ENCODE peak calls at places on chromosome 21, in four cellular contexts. One of them, this sample, is unnamed.

GRCh38 chr21:32073190-32073589 is 200.4 kb downstream of the HUNK start:
- DNase-seq in GM12864: no peak
- DNase-seq in prostate gland: no peak
- DNase-seq in Calu3: no peak
- DNase-seq in this sample: no peak

GRCh38 chr21:33206771-33207290 is 22.9 kb upstream of the IFNAR2 start:
- DNase-seq in prostate gland: no peak
- DNase-seq in Calu3: no peak
- DNase-seq in GM12864: no peak
- DNase-seq in this sample: no peak

GRCh38 chr21:34043333-34043732 is 30.0 kb upstream of the MRPS6 start:
- DNase-seq in GM12864: no peak
- DNase-seq in prostate gland: no peak
- DNase-seq in Calu3: no peak
- DNase-seq in this sample: no peak

GRCh38 chr21:26966978-26967913 is at the start of gene ADAMTS5:
- DNase-seq in GM12864: no peak
- DNase-seq in Calu3: no peak
- DNase-seq in prostate gland: peak
- DNase-seq in this sample: no peak

GRCh38 chr21:39108291-39109162 is 74.7 kb downstream of the PSMG1 start:
- DNase-seq in Calu3: no peak
- DNase-seq in GM12864: no peak
- DNase-seq in prostate gland: no peak
- DNase-seq in this sample: no peak

GRCh38 chr21:46500224-46500861 is 41.7 kb downstream of the DIP2A start:
- DNase-seq in Calu3: no peak
- DNase-seq in GM12864: peak
- DNase-seq in prostate gland: no peak
- DNase-seq in this sample: peak

GRCh38 chr21:32578107-32578691 is 7.1 kb downstream of the TCP10L start:
- DNase-seq in GM12864: no peak
- DNase-seq in Calu3: peak
- DNase-seq in prostate gland: no peak
- DNase-seq in this sample: no peak

GRCh38 chr21:29817450-29817849 is 122.3 kb downstream of the GRIK1 start:
- DNase-seq in prostate gland: no peak
- DNase-seq in Calu3: no peak
- DNase-seq in GM12864: no peak
- DNase-seq in this sample: no peak

GRCh38 chr21:32278068-32278467 is 781 bp downstream of the MIS18A start:
- DNase-seq in Calu3: no peak
- DNase-seq in prostate gland: no peak
- DNase-seq in GM12864: no peak
- DNase-seq in this sample: no peak

GRCh38 chr21:40284481-40284880 is 417.2 kb downstream of the PCP4 start:
- DNase-seq in GM12864: no peak
- DNase-seq in Calu3: no peak
- DNase-seq in prostate gland: no peak
- DNase-seq in this sample: no peak

GRCh38 chr21:26686278-26686677 is 113.2 kb upstream of the CYYR1 start:
- DNase-seq in GM12864: no peak
- DNase-seq in Calu3: peak
- DNase-seq in prostate gland: no peak
- DNase-seq in this sample: peak

GRCh38 chr21:25929859-25930520 is 195.2 kb downstream of the GABPA start:
- DNase-seq in Calu3: no peak
- DNase-seq in GM12864: no peak
- DNase-seq in prostate gland: no peak
- DNase-seq in this sample: no peak

GRCh38 chr21:32658524-32658923 is 46.3 kb upstream of the CFAP298 start:
- DNase-seq in GM12864: no peak
- DNase-seq in prostate gland: no peak
- DNase-seq in Calu3: no peak
- DNase-seq in this sample: no peak

GRCh38 chr21:41564871-41565281 is 56.9 kb upstream of the TMPRSS2 start:
- DNase-seq in prostate gland: no peak
- DNase-seq in GM12864: no peak
- DNase-seq in Calu3: peak
- DNase-seq in this sample: no peak

GRCh38 chr21:25952306-25952705 is 217.5 kb downstream of the GABPA start:
- DNase-seq in Calu3: no peak
- DNase-seq in GM12864: no peak
- DNase-seq in prostate gland: no peak
- DNase-seq in this sample: no peak

GRCh38 chr21:38920631-38921398 is 115.1 kb downstream of the ETS2 start:
- DNase-seq in prostate gland: no peak
- DNase-seq in GM12864: no peak
- DNase-seq in Calu3: no peak
- DNase-seq in this sample: no peak

GRCh38 chr21:41598561-41599511 is 90.9 kb upstream of the TMPRSS2 start:
- DNase-seq in GM12864: no peak
- DNase-seq in Calu3: no peak
- DNase-seq in prostate gland: no peak
- DNase-seq in this sample: no peak

GRCh38 chr21:39529026-39529425 is 77.3 kb downstream of the SH3BGR start:
- DNase-seq in GM12864: no peak
- DNase-seq in Calu3: no peak
- DNase-seq in prostate gland: no peak
- DNase-seq in this sample: no peak

GRCh38 chr21:34260598-34260997 is 103.2 kb upstream of the KCNE2 start:
- DNase-seq in prostate gland: no peak
- DNase-seq in GM12864: no peak
- DNase-seq in Calu3: no peak
- DNase-seq in this sample: no peak

GRCh38 chr21:29082416-29082815 is 9.0 kb upstream of the CCT8 start:
- DNase-seq in Calu3: no peak
- DNase-seq in GM12864: no peak
- DNase-seq in prostate gland: no peak
- DNase-seq in this sample: no peak

GRCh38 chr21:36615274-36615964 is 83.5 kb upstream of the SIM2 start:
- DNase-seq in prostate gland: peak
- DNase-seq in Calu3: no peak
- DNase-seq in GM12864: no peak
- DNase-seq in this sample: no peak
- TF ChIP-seq CTCF in prostate gland: no peak
- TF ChIP-seq CTCF in Calu3: no peak
- TF ChIP-seq CTCF in GM12864: no peak
- TF ChIP-seq CTCF in this sample: peak

DNA sequence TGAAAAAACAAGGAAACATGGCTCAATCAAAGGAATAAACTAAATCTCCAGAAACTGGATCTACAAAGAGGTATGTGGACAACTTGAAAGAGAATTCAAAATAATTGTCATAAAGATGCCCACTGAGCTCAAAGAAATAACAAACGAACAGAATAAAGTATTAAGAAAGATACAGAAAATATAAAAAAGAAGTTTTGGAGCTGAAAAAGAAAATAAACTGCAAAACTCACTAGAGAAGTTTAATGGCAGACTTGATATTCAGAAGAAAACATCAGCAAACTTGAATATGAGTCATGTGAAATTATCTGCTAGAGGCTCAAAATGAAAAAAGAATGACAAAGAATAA is 208.1 kb upstream of the SAMSN1 start:
- DNase-seq in Calu3: no peak
- DNase-seq in GM12864: no peak
- DNase-seq in prostate gland: no peak
- DNase-seq in this sample: no peak
- TF ChIP-seq CTCF in Calu3: no peak
- TF ChIP-seq CTCF in GM12864: no peak
- TF ChIP-seq CTCF in prostate gland: no peak
- TF ChIP-seq CTCF in this sample: no peak

GRCh38 chr21:17045214-17045835 is 467.5 kb upstream of the CXADR start:
- DNase-seq in prostate gland: no peak
- DNase-seq in Calu3: no peak
- DNase-seq in GM12864: no peak
- DNase-seq in this sample: no peak
- TF ChIP-seq CTCF in prostate gland: peak
- TF ChIP-seq CTCF in Calu3: peak
- TF ChIP-seq CTCF in GM12864: no peak
- TF ChIP-seq CTCF in this sample: peak

DNA sequence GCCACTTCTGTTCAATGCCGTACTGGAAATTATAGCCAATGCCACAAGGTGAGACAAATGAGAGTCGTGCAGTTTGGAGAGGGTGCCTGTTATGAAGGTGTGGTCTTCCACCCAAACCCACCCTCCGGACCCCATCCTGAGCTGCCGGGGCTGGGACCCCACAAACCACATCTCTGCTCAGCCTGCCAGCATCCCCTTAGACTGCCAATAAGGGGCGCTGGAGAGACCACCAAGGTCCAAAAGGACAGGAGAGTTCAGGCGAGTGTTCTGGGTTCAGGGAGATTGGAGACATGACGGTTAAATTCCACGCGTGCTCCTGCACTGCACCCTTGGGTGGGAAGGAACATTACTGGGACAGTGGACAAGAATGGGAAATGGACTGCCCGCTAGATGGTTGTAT is 48.7 kb upstream of the COL18A1 start:
- DNase-seq in prostate gland: no peak
- DNase-seq in GM12864: no peak
- DNase-seq in Calu3: no peak
- DNase-seq in this sample: no peak
- TF ChIP-seq CTCF in prostate gland: no peak
- TF ChIP-seq CTCF in GM12864: peak
- TF ChIP-seq CTCF in Calu3: no peak
- TF ChIP-seq CTCF in this sample: no peak

GRCh38 chr21:15894596-15894995 is 164.8 kb downstream of the USP25 start:
- DNase-seq in GM12864: no peak
- DNase-seq in Calu3: no peak
- DNase-seq in prostate gland: no peak
- DNase-seq in this sample: peak
- TF ChIP-seq CTCF in GM12864: no peak
- TF ChIP-seq CTCF in Calu3: no peak
- TF ChIP-seq CTCF in prostate gland: peak
- TF ChIP-seq CTCF in this sample: peak

GRCh38 chr21:36169465-36170128 is 13.0 kb downstream of the DOP1B start:
- DNase-seq in Calu3: no peak
- DNase-seq in GM12864: no peak
- DNase-seq in prostate gland: no peak
- DNase-seq in this sample: no peak
- TF ChIP-seq CTCF in Calu3: no peak
- TF ChIP-seq CTCF in GM12864: peak
- TF ChIP-seq CTCF in prostate gland: no peak
- TF ChIP-seq CTCF in this sample: no peak